ENCODE peak calls at places on chromosomes 13 and 19, in four cellular contexts. One of them, this sample, is unnamed.

GRCh38 chr13:99856021-99856420 is 115.5 kb downstream of the ZIC5 start:
- DNase-seq in putamen: no peak
- DNase-seq in stimulated activated CD8-positive, alpha-beta memory T cell treated with anti-CD3 and anti-CD28 coated beads, Interleukin-4, amount 100 ng/mL, for 1 hour: no peak
- DNase-seq in endothelial cell of umbilical vein: no peak
- DNase-seq in this sample: no peak

GRCh38 chr13:114111577-114111976 is 20.8 kb downstream of the RASA3 start:
- DNase-seq in putamen: no peak
- DNase-seq in stimulated activated CD8-positive, alpha-beta memory T cell treated with anti-CD3 and anti-CD28 coated beads, Interleukin-4, amount 100 ng/mL, for 1 hour: no peak
- DNase-seq in endothelial cell of umbilical vein: no peak
- DNase-seq in this sample: no peak

GRCh38 chr13:84894749-84895148 is 904.5 kb downstream of the SLITRK6 start:
- DNase-seq in putamen: no peak
- DNase-seq in stimulated activated CD8-positive, alpha-beta memory T cell treated with anti-CD3 and anti-CD28 coated beads, Interleukin-4, amount 100 ng/mL, for 1 hour: no peak
- DNase-seq in endothelial cell of umbilical vein: no peak
- DNase-seq in this sample: no peak

GRCh38 chr19:6402834-6403608 is 10.1 kb upstream of the GTF2F1 start:
- DNase-seq in putamen: peak; percentile 82
- DNase-seq in stimulated activated CD8-positive, alpha-beta memory T cell treated with anti-CD3 and anti-CD28 coated beads, Interleukin-4, amount 100 ng/mL, for 1 hour: no peak
- DNase-seq in endothelial cell of umbilical vein: peak; percentile 45
- DNase-seq in this sample: no peak

GRCh38 chr13:28531956-28532225 is 37.0 kb upstream of the FLT1 start:
- DNase-seq in putamen: no peak
- DNase-seq in stimulated activated CD8-positive, alpha-beta memory T cell treated with anti-CD3 and anti-CD28 coated beads, Interleukin-4, amount 100 ng/mL, for 1 hour: no peak
- DNase-seq in endothelial cell of umbilical vein: no peak
- DNase-seq in this sample: no peak

GRCh38 chr19:956747-957451 is 27.2 kb upstream of the WDR18 start:
- DNase-seq in putamen: no peak
- DNase-seq in stimulated activated CD8-positive, alpha-beta memory T cell treated with anti-CD3 and anti-CD28 coated beads, Interleukin-4, amount 100 ng/mL, for 1 hour: no peak
- DNase-seq in endothelial cell of umbilical vein: no peak
- DNase-seq in this sample: no peak

GRCh38 chr19:48925240-48925843 is 8.2 kb upstream of the DHDH start:
- DNase-seq in putamen: no peak
- DNase-seq in stimulated activated CD8-positive, alpha-beta memory T cell treated with anti-CD3 and anti-CD28 coated beads, Interleukin-4, amount 100 ng/mL, for 1 hour: no peak
- DNase-seq in endothelial cell of umbilical vein: no peak
- DNase-seq in this sample: peak; percentile 28

GRCh38 chr19:45153339-45154063 is 7.3 kb downstream of the NKPD1 start:
- DNase-seq in putamen: peak; percentile 34
- DNase-seq in stimulated activated CD8-positive, alpha-beta memory T cell treated with anti-CD3 and anti-CD28 coated beads, Interleukin-4, amount 100 ng/mL, for 1 hour: no peak
- DNase-seq in endothelial cell of umbilical vein: peak; percentile 34
- DNase-seq in this sample: no peak

GRCh38 chr13:110957181-110957884 is 42.5 kb upstream of the ANKRD10 start:
- DNase-seq in putamen: no peak
- DNase-seq in stimulated activated CD8-positive, alpha-beta memory T cell treated with anti-CD3 and anti-CD28 coated beads, Interleukin-4, amount 100 ng/mL, for 1 hour: no peak
- DNase-seq in endothelial cell of umbilical vein: no peak
- DNase-seq in this sample: peak; percentile 14

GRCh38 chr13:106096661-106097092 is 438.8 kb downstream of the EFNB2 start:
- DNase-seq in putamen: no peak
- DNase-seq in stimulated activated CD8-positive, alpha-beta memory T cell treated with anti-CD3 and anti-CD28 coated beads, Interleukin-4, amount 100 ng/mL, for 1 hour: no peak
- DNase-seq in endothelial cell of umbilical vein: peak; percentile 24
- DNase-seq in this sample: peak; percentile 63

GRCh38 chr19:48798937-48799336 is 11.9 kb downstream of the BCAT2 start:
- DNase-seq in putamen: no peak
- DNase-seq in stimulated activated CD8-positive, alpha-beta memory T cell treated with anti-CD3 and anti-CD28 coated beads, Interleukin-4, amount 100 ng/mL, for 1 hour: no peak
- DNase-seq in endothelial cell of umbilical vein: peak; percentile 15
- DNase-seq in this sample: peak; percentile 45

GRCh38 chr13:30739646-30740642 is 4.6 kb downstream of the ALOX5AP start:
- DNase-seq in putamen: no peak
- DNase-seq in stimulated activated CD8-positive, alpha-beta memory T cell treated with anti-CD3 and anti-CD28 coated beads, Interleukin-4, amount 100 ng/mL, for 1 hour: no peak
- DNase-seq in endothelial cell of umbilical vein: peak; percentile 64
- DNase-seq in this sample: peak; percentile 78

GRCh38 chr19:35142531-35143230 is 374 bp upstream of the FXYD7 start:
- DNase-seq in putamen: no peak
- DNase-seq in stimulated activated CD8-positive, alpha-beta memory T cell treated with anti-CD3 and anti-CD28 coated beads, Interleukin-4, amount 100 ng/mL, for 1 hour: peak; percentile 42
- DNase-seq in endothelial cell of umbilical vein: peak; percentile 43
- DNase-seq in this sample: no peak